ENCODE peak calls at places on chromosome 17, in nine cellular contexts. Z is stomach, W is HFFc6, C is PC-3, B is uterus, F is ascending aorta, P is cardiac fibroblast, L is HFF-Myc, I is activated B cell treated with CpG ODN at 0.5 μM for 24 hours. U is an unnamed sample.

GRCh38 chr17:34580685-34581445 is 1.5 kb downstream of the TMEM132E start:
- DNase-seq in Z (no peak), W (no peak), C (no peak), B (no peak), F (no peak), P (no peak), L (no peak), I (no peak), U (no peak)

GRCh38 chr17:70344356-70345060 is 175.2 kb downstream of the KCNJ2 start:
- DNase-seq in Z (no peak), W (no peak), C (peak), B (no peak), F (no peak), P (peak), L (no peak), I (no peak), U (no peak)

GRCh38 chr17:2089021-2089422 is 34.1 kb downstream of the HIC1 start:
- DNase-seq in Z (no peak), W (no peak), C (no peak), B (peak), F (no peak), P (peak), L (no peak), I (peak), U (peak)

GRCh38 chr17:35865412-35866355 is 3.0 kb downstream of the HEATR9 start:
- DNase-seq in Z (no peak), W (peak), C (peak), B (no peak), F (no peak), P (peak), L (no peak), I (no peak), U (peak)

GRCh38 chr17:68057531-68057952 is 22.0 kb downstream of the KPNA2 start:
- DNase-seq in Z (peak), W (peak), C (peak), B (no peak), F (peak), P (peak), L (no peak), I (no peak), U (peak)

GRCh38 chr17:72997559-72997958 is 94.9 kb downstream of the SLC39A11 start:
- DNase-seq in Z (no peak), W (peak), C (peak), B (no peak), F (no peak), P (peak), L (no peak), I (no peak), U (no peak)

GRCh38 chr17:33908363-33909064 is 346.6 kb upstream of the CCL2 start:
- DNase-seq in Z (no peak), W (no peak), C (no peak), B (no peak), F (no peak), P (no peak), L (no peak), I (no peak), U (no peak)

GRCh38 chr17:45233423-45233924 is 11.8 kb downstream of the FMNL1 start:
- DNase-seq in Z (no peak), W (no peak), C (no peak), B (no peak), F (no peak), P (no peak), L (no peak), I (no peak), U (no peak)

GRCh38 chr17:33811006-33811760 is 443.9 kb upstream of the CCL2 start:
- DNase-seq in Z (no peak), W (no peak), C (no peak), B (no peak), F (no peak), P (no peak), L (no peak), I (no peak), U (no peak)

GRCh38 chr17:58272367-58273280 is 8.1 kb downstream of the MPO start:
- DNase-seq in Z (no peak), W (no peak), C (no peak), B (no peak), F (no peak), P (no peak), L (no peak), I (no peak), U (no peak)

GRCh38 chr17:81556175-81556691 is 4.1 kb upstream of the FAAP100 start:
- DNase-seq in Z (no peak), W (peak), C (peak), B (no peak), F (no peak), P (no peak), L (no peak), I (no peak), U (no peak)

GRCh38 chr17:65220732-65221131 is 83.6 kb downstream of the RGS9 start:
- DNase-seq in Z (no peak), W (peak), C (peak), B (no peak), F (no peak), P (no peak), L (no peak), I (no peak), U (no peak)

GRCh38 chr17:45923511-45924268 is 29.3 kb downstream of the MAPT start:
- DNase-seq in Z (no peak), W (peak), C (no peak), B (no peak), F (no peak), P (peak), L (no peak), I (no peak), U (no peak)

GRCh38 chr17:17681744-17682292 is 560 bp downstream of the RAI1 start:
- DNase-seq in Z (no peak), W (no peak), C (peak), B (peak), F (no peak), P (peak), L (no peak), I (no peak), U (no peak)

GRCh38 chr17:10698116-10698818 is 873 bp downstream of the ADPRM start:
- DNase-seq in Z (no peak), W (no peak), C (peak), B (no peak), F (no peak), P (peak), L (no peak), I (no peak), U (no peak)

GRCh38 chr17:61488878-61489718 is 36.9 kb downstream of the TBX4 start:
- DNase-seq in Z (peak), W (no peak), C (no peak), B (no peak), F (peak), P (no peak), L (no peak), I (no peak), U (no peak)

GRCh38 chr17:63425478-63425877 is 20.6 kb downstream of the CYB561 start:
- DNase-seq in Z (peak), W (peak), C (peak), B (peak), F (peak), P (peak), L (peak), I (peak), U (peak)
- TF ChIP-seq CTCF in Z (no peak), W (peak), C (peak), B (peak), F (peak), P (peak), L (peak), I (peak), U (peak)

DNA sequence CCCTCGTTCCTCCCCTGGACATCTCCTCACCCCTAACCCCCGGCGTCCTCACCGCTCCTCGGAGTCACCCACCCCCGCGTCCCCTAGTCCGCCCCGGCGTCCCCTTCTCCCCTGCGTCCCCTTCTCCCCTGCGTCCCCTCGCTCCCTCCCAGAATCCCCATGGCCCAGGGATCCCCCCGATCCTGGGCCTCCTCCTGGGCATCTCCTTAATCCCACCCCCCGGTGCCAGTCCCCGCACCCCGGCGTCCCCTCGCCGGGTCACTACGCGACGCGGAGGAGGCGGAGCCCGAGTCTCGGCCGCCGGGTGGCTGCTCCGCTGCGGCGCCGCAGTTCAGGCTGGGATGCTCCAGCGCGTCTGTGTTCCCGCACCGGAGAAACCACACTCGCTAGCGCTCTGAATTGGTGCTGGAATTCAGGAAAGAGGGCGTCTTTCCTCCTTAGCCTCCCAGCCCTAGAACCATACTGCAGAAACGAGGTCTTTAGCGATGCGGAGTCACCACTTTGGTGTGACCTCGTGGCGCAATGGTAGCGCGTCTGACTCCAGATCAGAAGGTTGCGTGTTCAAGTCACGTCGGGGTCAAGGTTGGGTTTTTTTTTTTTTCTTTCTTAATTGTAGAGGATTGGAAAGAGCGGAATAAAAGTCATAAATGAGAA is 25.9 kb upstream of the SLC47A1 start:
- DNase-seq in Z (peak), W (peak), C (peak), B (peak), F (peak), P (peak), L (peak), I (peak), U (peak)
- TF ChIP-seq CTCF in Z (no peak), W (no peak), C (no peak), B (no peak), F (no peak), P (peak), L (no peak), I (no peak), U (peak)

GRCh38 chr17:77645441-77646430 is 312.8 kb upstream of the TNRC6C start:
- DNase-seq in Z (no peak), W (no peak), C (peak), B (no peak), F (no peak), P (peak), L (no peak), I (no peak), U (no peak)

GRCh38 chr17:77647531-77647930 is 311.0 kb upstream of the TNRC6C start:
- DNase-seq in Z (no peak), W (no peak), C (no peak), B (no peak), F (peak), P (no peak), L (no peak), I (no peak), U (no peak)

GRCh38 chr17:77641718-77642117 is 316.8 kb upstream of the TNRC6C start:
- DNase-seq in Z (no peak), W (no peak), C (no peak), B (no peak), F (no peak), P (no peak), L (no peak), I (no peak), U (no peak)

GRCh38 chr17:77644181-77644972 is 314.1 kb upstream of the TNRC6C start:
- DNase-seq in Z (no peak), W (no peak), C (no peak), B (no peak), F (peak), P (no peak), L (no peak), I (no peak), U (no peak)

DNA sequence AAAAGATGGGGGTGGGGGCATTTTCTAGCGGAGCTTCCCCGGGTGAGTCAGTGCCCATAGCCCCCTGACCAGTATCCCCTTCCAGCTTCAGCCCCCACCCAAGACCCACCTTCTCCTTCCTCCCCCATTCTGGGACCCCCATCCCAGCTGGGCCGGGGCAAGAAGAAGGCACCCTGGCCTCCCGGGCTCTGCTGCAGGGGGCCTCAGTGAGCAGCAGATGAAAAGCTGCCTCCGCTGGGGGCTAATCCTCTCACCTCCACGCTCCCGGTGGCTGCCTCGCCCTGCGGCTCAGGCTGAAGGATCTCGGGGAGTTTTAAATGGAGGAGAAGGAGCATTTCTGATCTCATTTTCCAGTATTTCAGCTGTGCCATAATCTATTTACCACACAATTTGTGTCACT is 313.5 kb upstream of the TNRC6C start:
- DNase-seq in Z (no peak), W (no peak), C (no peak), B (no peak), F (peak), P (no peak), L (no peak), I (no peak), U (no peak)
- TF ChIP-seq CTCF in Z (no peak), W (no peak), C (peak), B (no peak), F (no peak), P (no peak), L (no peak), I (no peak), U (no peak)

GRCh38 chr17:77441130-77441920 is 300.6 kb downstream of the SEC14L1 start:
- DNase-seq in Z (no peak), W (no peak), C (no peak), B (no peak), F (no peak), P (no peak), L (no peak), I (peak), U (no peak)
- TF ChIP-seq CTCF in Z (no peak), W (no peak), C (no peak), B (no peak), F (no peak), P (no peak), L (no peak), I (no peak), U (no peak)

U was measured in astrocyte of the spinal cord.